ENCODE peak calls at places on chromosome 14, in nine cellular contexts. N is stimulated activated CD4-positive, alpha-beta T cell treated with anti-CD3 and anti-CD28 coated beads, Interleukin-4, amount 100 ng/mL, for 24 hours; D is NCI-H1105; V is foreskin melanocyte; S is substantia nigra; Y is activated CD4-positive, alpha-beta T cell treated with anti-CD3 and anti-CD28 coated beads, Interleukin-2, amount 10 ng/mL, durations not matched to agents 7 days and 5 days; C is IMR-90; O is WERI-Rb-1; M is hypothalamus. Q is an unnamed sample.

GRCh38 chr14:65832431-65833253 is 420.1 kb downstream of the FUT8 start:
- DNase-seq in N (no peak), D (no peak), V (peak), S (no peak), Y (no peak), C (peak), O (no peak), M (no peak), Q (no peak)

GRCh38 chr14:100914597-100915021 is 11.1 kb upstream of the RTL1 start:
- DNase-seq in N (no peak), D (no peak), V (no peak), S (no peak), Y (no peak), C (peak), O (no peak), M (no peak), Q (no peak)

GRCh38 chr14:91918159-91918883 is 29.2 kb downstream of the FBLN5 start:
- DNase-seq in N (no peak), D (no peak), V (no peak), S (no peak), Y (no peak), C (no peak), O (no peak), M (no peak), Q (no peak)

GRCh38 chr14:101754893-101755292 is 6.6 kb upstream of the PPP2R5C start:
- DNase-seq in N (no peak), D (no peak), V (no peak), S (no peak), Y (no peak), C (no peak), O (no peak), M (no peak), Q (no peak)

GRCh38 chr14:91140672-91141071 is 26.8 kb downstream of the DGLUCY start:
- DNase-seq in N (no peak), D (no peak), V (no peak), S (no peak), Y (peak), C (no peak), O (peak), M (no peak), Q (no peak)

GRCh38 chr14:104770851-104771272 is 17.9 kb downstream of the SIVA1 start:
- DNase-seq in N (peak), D (no peak), V (no peak), S (no peak), Y (no peak), C (no peak), O (peak), M (no peak), Q (no peak)

GRCh38 chr14:53331921-53332320 is 178.8 kb upstream of the DDHD1 start:
- DNase-seq in N (no peak), D (no peak), V (no peak), S (no peak), Y (no peak), C (no peak), O (no peak), M (no peak), Q (no peak)

GRCh38 chr14:32366995-32367394 is 37.9 kb downstream of the AKAP6 start:
- DNase-seq in N (no peak), D (no peak), V (no peak), S (peak), Y (no peak), C (no peak), O (no peak), M (no peak), Q (no peak)

GRCh38 chr14:57049848-57050247 is 218.9 kb downstream of the EXOC5 start:
- DNase-seq in N (no peak), D (no peak), V (no peak), S (no peak), Y (no peak), C (no peak), O (no peak), M (no peak), Q (no peak)

GRCh38 chr14:35875296-35875695 is 49.2 kb downstream of the BRMS1L start:
- DNase-seq in N (no peak), D (no peak), V (no peak), S (no peak), Y (no peak), C (peak), O (no peak), M (no peak), Q (no peak)

GRCh38 chr14:103343164-103343879 is 9.3 kb downstream of the EIF5 start:
- DNase-seq in N (no peak), D (no peak), V (no peak), S (no peak), Y (no peak), C (no peak), O (no peak), M (no peak), Q (no peak)

GRCh38 chr14:76901171-76902055 is 75.2 kb downstream of the LRRC74A start:
- DNase-seq in N (no peak), D (no peak), V (no peak), S (no peak), Y (no peak), C (peak), O (no peak), M (no peak), Q (no peak)

GRCh38 chr14:72479471-72479931 is 414.4 kb downstream of the DPF3 start:
- DNase-seq in N (no peak), D (no peak), V (no peak), S (no peak), Y (no peak), C (peak), O (no peak), M (no peak), Q (no peak)

GRCh38 chr14:76872796-76873432 is 46.7 kb downstream of the LRRC74A start:
- DNase-seq in N (peak), D (peak), V (peak), S (peak), Y (peak), C (peak), O (peak), M (no peak), Q (peak)

GRCh38 chr14:48454887-48455286 is 779.5 kb upstream of the MDGA2 start:
- DNase-seq in N (no peak), D (no peak), V (no peak), S (no peak), Y (no peak), C (no peak), O (no peak), M (no peak), Q (no peak)

GRCh38 chr14:74290415-74290814 is 12.3 kb downstream of the ABCD4 start:
- DNase-seq in N (no peak), D (no peak), V (no peak), S (no peak), Y (peak), C (peak), O (peak), M (no peak), Q (no peak)

GRCh38 chr14:82403972-82404371 is 870.3 kb upstream of the SEL1L start:
- DNase-seq in N (no peak), D (peak), V (no peak), S (no peak), Y (no peak), C (no peak), O (no peak), M (no peak), Q (no peak)

GRCh38 chr14:60514378-60515243 is 5.7 kb downstream of the SIX6 start:
- DNase-seq in N (no peak), D (peak), V (peak), S (no peak), Y (no peak), C (no peak), O (peak), M (no peak), Q (no peak)

GRCh38 chr14:80850197-80850814 is 91.2 kb downstream of the CEP128 start:
- DNase-seq in N (no peak), D (peak), V (peak), S (no peak), Y (no peak), C (peak), O (no peak), M (no peak), Q (no peak)

GRCh38 chr14:48398675-48399282 is 723.4 kb upstream of the MDGA2 start:
- DNase-seq in N (no peak), D (peak), V (peak), S (no peak), Y (no peak), C (peak), O (peak), M (no peak), Q (no peak)

GRCh38 chr14:25055998-25056687 is 6.2 kb upstream of the STXBP6 start:
- DNase-seq in N (no peak), D (no peak), V (no peak), S (no peak), Y (no peak), C (peak), O (no peak), M (no peak), Q (no peak)

GRCh38 chr14:68695326-68695768 is 97.5 kb downstream of the ZFP36L1 start:
- DNase-seq in N (peak), D (no peak), V (peak), S (no peak), Y (no peak), C (peak), O (no peak), M (no peak), Q (no peak)

GRCh38 chr14:92584856-92585255 is 71.3 kb downstream of the RIN3 start:
- DNase-seq in N (no peak), D (no peak), V (no peak), S (no peak), Y (no peak), C (no peak), O (no peak), M (no peak), Q (no peak)

GRCh38 chr14:100271247-100271939 is 32.4 kb downstream of the YY1 start:
- DNase-seq in N (peak), D (no peak), V (no peak), S (no peak), Y (peak), C (no peak), O (no peak), M (no peak), Q (no peak)

GRCh38 chr14:105700622-105701288 is 174.4 kb downstream of the TMEM121 start:
- DNase-seq in N (no peak), D (no peak), V (no peak), S (no peak), Y (no peak), C (no peak), O (no peak), M (no peak), Q (no peak)

GRCh38 chr14:88605594-88605993 is 42.8 kb downstream of the ZC3H14 start:
- DNase-seq in N (no peak), D (no peak), V (no peak), S (no peak), Y (no peak), C (no peak), O (no peak), M (no peak), Q (no peak)

GRCh38 chr14:65336191-65336591 is 76.3 kb upstream of the FUT8 start:
- DNase-seq in N (peak), D (no peak), V (no peak), S (no peak), Y (peak), C (peak), O (no peak), M (no peak), Q (no peak)

GRCh38 chr14:100532154-100532915 is 54.9 kb downstream of the BEGAIN start:
- DNase-seq in N (peak), D (no peak), V (no peak), S (no peak), Y (peak), C (peak), O (peak), M (no peak), Q (peak)

GRCh38 chr14:92397140-92397815 is 74.3 kb downstream of the SLC24A4 start:
- DNase-seq in N (no peak), D (no peak), V (no peak), S (no peak), Y (no peak), C (peak), O (peak), M (no peak), Q (no peak)

Q was measured in central memory CD8-positive, alpha-beta T cell.